ENCODE peak calls at places on chromosomes 5 and 9, in ten cellular contexts. O is cardiac muscle cell; R is hepatocyte; Q is IMR-90; A is ovary; U is naive thymus-derived CD4-positive, alpha-beta T cell; N is heart right ventricle; T is adipocyte; V is HepG2; B is lower lobe of right lung. D is an unnamed sample.
A peak's percentile ranks its signal among the peaks of the same experiment; 100 is the strongest.

GRCh38 chr9:70117835-70118319 is 74.2 kb downstream of the MAMDC2 start:
- DNase-seq in Q (peak; percentile 74), A (no peak), T (peak; percentile 30), O (no peak), B (no peak), R (no peak), U (no peak), N (no peak), V (peak; percentile 29), D (peak; percentile 46)

GRCh38 chr5:10421841-10422691 is 19.6 kb upstream of the ROPN1L start:
- DNase-seq in A (no peak), Q (no peak), T (no peak), B (no peak), U (no peak), V (no peak), N (no peak), O (no peak), R (no peak), D (no peak)

GRCh38 chr5:159497221-159497620 is 166.9 kb upstream of the IL12B start:
- DNase-seq in N (no peak), U (no peak), O (no peak), T (no peak), B (no peak), Q (no peak), A (no peak), V (no peak), R (no peak), D (no peak)

GRCh38 chr5:158436271-158437065 is 577.5 kb upstream of the CLINT1 start:
- DNase-seq in N (no peak), O (no peak), T (no peak), U (no peak), V (no peak), R (no peak), A (no peak), Q (no peak), B (no peak), D (no peak)

GRCh38 chr5:74295141-74295540 is 345.4 kb downstream of the ENC1 start:
- DNase-seq in V (no peak), U (no peak), Q (no peak), B (no peak), O (no peak), R (no peak), N (no peak), A (no peak), T (no peak), D (no peak)

GRCh38 chr5:91162534-91163381 is 220.4 kb downstream of the ARRDC3 start:
- DNase-seq in U (no peak), T (peak; percentile 81), R (peak; percentile 84), V (peak; percentile 48), Q (peak; percentile 95), N (peak; percentile 59), B (peak; percentile 77), A (peak; percentile 47), O (no peak), D (peak; percentile 94)

GRCh38 chr5:1661831-1662558 is 137.6 kb downstream of the MRPL36 start:
- DNase-seq in Q (no peak), V (no peak), O (no peak), A (no peak), R (no peak), U (no peak), B (no peak), T (no peak), N (no peak), D (no peak)

GRCh38 chr9:97853844-97854695 is 1.0 kb downstream of the FOXE1 start:
- DNase-seq in U (peak; percentile 47), N (no peak), R (peak; percentile 70), O (peak; percentile 52), A (no peak), V (no peak), T (no peak), Q (peak; percentile 33), B (peak; percentile 55), D (no peak)

GRCh38 chr9:22208846-22209585 is 199.9 kb upstream of the CDKN2B start:
- DNase-seq in T (peak; percentile 41), B (no peak), V (no peak), O (no peak), U (no peak), A (no peak), N (no peak), R (no peak), Q (no peak), D (peak; percentile 8)

GRCh38 chr5:142977363-142978051 is 207.3 kb downstream of the ARHGAP26 start:
- DNase-seq in O (no peak), A (no peak), U (no peak), T (peak; percentile 50), Q (peak; percentile 94), V (no peak), N (no peak), B (no peak), R (no peak), D (peak; percentile 71)

GRCh38 chr9:22041792-22042191 is 32.7 kb upstream of the CDKN2B start:
- DNase-seq in U (no peak), Q (no peak), O (no peak), A (no peak), B (peak; percentile 60), T (peak; percentile 73), N (no peak), V (no peak), R (peak; percentile 67), D (peak; percentile 89)

GRCh38 chr9:7174301-7174700 is 416.5 kb downstream of the KDM4C start:
- DNase-seq in V (no peak), B (no peak), U (no peak), R (no peak), Q (no peak), T (no peak), A (no peak), N (no peak), O (no peak), D (no peak)

DNA sequence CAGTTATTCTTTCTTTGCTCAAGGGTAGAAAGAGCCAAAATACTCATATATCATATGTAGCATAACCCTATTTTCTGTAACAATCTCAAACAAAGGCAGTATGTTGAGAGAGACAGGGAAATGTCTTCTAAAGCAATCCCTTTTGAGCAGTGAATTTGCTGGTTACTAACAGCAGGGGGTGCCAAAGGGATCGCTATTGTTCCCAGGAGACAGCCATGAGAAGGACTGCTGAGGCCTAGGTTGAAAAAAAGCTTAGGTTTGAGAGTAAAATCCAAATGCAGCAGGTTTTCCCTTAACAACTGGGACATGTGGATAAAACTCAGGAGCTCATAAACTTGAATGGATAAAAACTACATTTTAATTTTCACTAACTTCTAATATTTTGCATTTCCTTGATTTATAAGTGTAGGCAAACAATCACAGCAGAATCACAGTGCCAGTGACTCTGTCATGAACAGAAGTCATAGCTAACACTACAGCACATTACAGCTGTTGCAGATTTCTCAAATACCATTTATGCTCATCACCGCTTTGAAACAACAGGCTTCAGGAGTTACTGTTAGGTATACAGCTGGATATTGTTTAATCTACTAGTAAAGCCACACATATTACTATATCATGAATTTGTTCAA is 148.4 kb downstream of the MAPKAP1 start:
- DNase-seq in Q (peak; percentile 83), R (peak; percentile 84), V (peak; percentile 66), N (peak; percentile 70), O (peak; percentile 80), T (peak; percentile 87), B (no peak), A (peak; percentile 73), U (no peak), D (peak; percentile 70)
- H3K4me1 ChIP-seq in Q (peaks cover 3% of the 10 kb centered on the region), R (no peaks in the 10 kb centered on the region), V (peaks cover 6% of the 10 kb centered on the region), N (peaks cover 15% of the 10 kb centered on the region), O (peaks cover 34% of the 10 kb centered on the region), T (peaks cover 8% of the 10 kb centered on the region), B (no peaks in the 10 kb centered on the region), A (no peaks in the 10 kb centered on the region), U (no peaks in the 10 kb centered on the region), D (no peaks in the 10 kb centered on the region)

DNA sequence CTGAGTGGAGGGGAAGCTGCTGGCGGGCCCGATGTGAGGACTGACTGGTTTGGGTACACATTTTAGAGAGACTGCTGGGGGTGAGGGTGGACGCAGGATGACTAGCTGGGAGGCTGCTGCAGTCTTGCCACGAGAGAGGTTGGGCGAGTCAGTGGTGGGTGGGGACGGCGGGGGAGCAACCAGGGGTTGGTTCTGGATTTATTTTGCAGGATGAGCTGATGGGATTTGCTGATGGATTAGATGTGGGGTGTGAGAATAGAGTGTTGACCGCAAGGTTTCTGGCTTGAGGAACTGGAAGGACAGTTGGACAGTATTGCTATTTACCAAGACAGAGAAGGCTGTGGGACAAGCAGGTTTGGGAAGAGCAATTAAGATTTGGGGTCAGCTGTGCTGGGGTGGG is 5.8 kb upstream of the NDST1 start:
- DNase-seq in R (no peak), Q (peak; percentile 49), N (no peak), U (no peak), A (no peak), B (no peak), V (no peak), T (no peak), O (no peak), D (no peak)
- H3K4me1 ChIP-seq in R (peaks cover 64% of the 10 kb centered on the region), Q (peaks cover 65% of the 10 kb centered on the region), N (peaks cover 100% of the 10 kb centered on the region), U (no peaks in the 10 kb centered on the region), A (peaks cover 59% of the 10 kb centered on the region), B (peaks cover 98% of the 10 kb centered on the region), V (peaks cover 99% of the 10 kb centered on the region), T (peaks cover 92% of the 10 kb centered on the region), O (peaks cover 41% of the 10 kb centered on the region), D (peaks cover 22% of the 10 kb centered on the region)

GRCh38 chr5:55924744-55925143 is 70.0 kb downstream of the IL6ST start:
- DNase-seq in B (no peak), V (no peak), T (no peak), U (no peak), R (no peak), N (no peak), O (no peak), Q (no peak), A (no peak), D (no peak)
- H3K4me1 ChIP-seq in B (no peaks in the 10 kb centered on the region), V (peaks cover 56% of the 10 kb centered on the region), T (no peaks in the 10 kb centered on the region), U (peaks cover 7% of the 10 kb centered on the region), R (no peaks in the 10 kb centered on the region), N (no peaks in the 10 kb centered on the region), O (no peaks in the 10 kb centered on the region), Q (peaks cover 2% of the 10 kb centered on the region), A (no peaks in the 10 kb centered on the region), D (peaks cover 10% of the 10 kb centered on the region)

GRCh38 chr5:149990518-149991376 is 9.7 kb downstream of the TIGD6 start:
- DNase-seq in U (peak; percentile 28), B (peak; percentile 68), O (peak; percentile 85), V (peak; percentile 76), N (peak; percentile 74), Q (peak; percentile 76), T (peak; percentile 92), R (peak; percentile 91), A (peak; percentile 78), D (peak; percentile 95)
- H3K4me1 ChIP-seq in U (no peaks in the 10 kb centered on the region), B (no peaks in the 10 kb centered on the region), O (no peaks in the 10 kb centered on the region), V (peaks cover 19% of the 10 kb centered on the region), N (no peaks in the 10 kb centered on the region), Q (peaks cover 2% of the 10 kb centered on the region), T (peaks cover 20% of the 10 kb centered on the region), R (peaks cover 10% of the 10 kb centered on the region), A (no peaks in the 10 kb centered on the region), D (no peaks in the 10 kb centered on the region)

D was measured in PC-3.